ENCODE peak calls at places on chromosome 20, in ten cellular contexts. R is suprapubic skin, O is HCT116, S is K562, E is stomach, U is GM12878, M is endothelial cell of umbilical vein, H is breast epithelium, J is transverse colon, K is HepG2. C is an unnamed sample.

GRCh38 chr20:44457016-44457415 is 18.7 kb upstream of the TTPAL start:
- DNase-seq in S (peak), O (no peak), J (peak), R (no peak), M (no peak), E (no peak), H (no peak), K (no peak), U (no peak), C (no peak)

GRCh38 chr20:33401922-33402369 is 627 bp upstream of the CDK5RAP1 start:
- DNase-seq in R (no peak), S (peak), E (no peak), J (no peak), O (no peak), M (no peak), U (no peak), K (no peak), H (no peak), C (no peak)

GRCh38 chr20:22536956-22537756 is 47.2 kb downstream of the FOXA2 start:
- DNase-seq in E (no peak), O (no peak), M (no peak), R (no peak), J (no peak), S (no peak), K (peak), H (no peak), U (no peak), C (no peak)

GRCh38 chr20:34104059-34104458 is 8.0 kb downstream of the EIF2S2 start:
- DNase-seq in U (no peak), J (no peak), S (no peak), H (no peak), R (no peak), O (no peak), K (no peak), E (no peak), M (no peak), C (no peak)

GRCh38 chr20:12575352-12576095 is 433.2 kb upstream of the SPTLC3 start:
- DNase-seq in K (no peak), E (peak), R (no peak), O (no peak), J (peak), S (no peak), U (no peak), H (no peak), M (no peak), C (no peak)

GRCh38 chr20:1186367-1186991 is 1.7 kb upstream of the TMEM74B start:
- DNase-seq in M (no peak), U (no peak), K (peak), R (no peak), E (no peak), H (no peak), S (no peak), J (no peak), O (no peak), C (no peak)

GRCh38 chr20:24955045-24955444 is 6.0 kb downstream of the CST7 start:
- DNase-seq in O (no peak), M (no peak), H (no peak), E (peak), S (no peak), R (no peak), K (no peak), U (peak), J (no peak), C (no peak)

GRCh38 chr20:23350855-23351838 is 556 bp downstream of the NXT1 start:
- DNase-seq in S (peak), K (peak), H (peak), U (no peak), E (peak), M (peak), J (peak), O (peak), R (no peak), C (peak)

GRCh38 chr20:64035066-64035932 is 683 bp upstream of the C20orf204 start:
- DNase-seq in R (no peak), H (no peak), E (no peak), O (no peak), J (no peak), M (no peak), K (no peak), S (no peak), U (peak), C (peak)

GRCh38 chr20:22723659-22724058 is 139.3 kb upstream of the FOXA2 start:
- DNase-seq in K (no peak), R (no peak), E (no peak), O (no peak), H (no peak), S (no peak), J (no peak), U (no peak), M (no peak), C (no peak)

GRCh38 chr20:48794360-48794759 is 33.4 kb downstream of the PREX1 start:
- DNase-seq in E (no peak), S (no peak), R (no peak), K (no peak), O (no peak), M (no peak), U (no peak), H (no peak), J (no peak), C (no peak)

GRCh38 chr20:4449977-4450715 is 271.6 kb upstream of the PRND start:
- DNase-seq in K (peak), O (peak), R (no peak), S (no peak), H (no peak), M (no peak), J (no peak), E (no peak), U (no peak), C (no peak)

GRCh38 chr20:23039136-23039875 is 4.2 kb downstream of the SSTR4 start:
- DNase-seq in R (no peak), H (no peak), U (no peak), S (no peak), O (no peak), M (no peak), E (no peak), J (no peak), K (no peak), C (no peak)

GRCh38 chr20:3456648-3457047 is 14.2 kb upstream of the ATRN start:
- DNase-seq in J (no peak), E (no peak), R (no peak), M (no peak), K (no peak), H (no peak), O (no peak), U (no peak), S (no peak), C (no peak)

GRCh38 chr20:33757046-33757445 is 25.2 kb downstream of the ZNF341 start:
- DNase-seq in S (no peak), U (no peak), H (no peak), E (no peak), O (no peak), K (no peak), J (no peak), M (no peak), R (no peak), C (no peak)

DNA sequence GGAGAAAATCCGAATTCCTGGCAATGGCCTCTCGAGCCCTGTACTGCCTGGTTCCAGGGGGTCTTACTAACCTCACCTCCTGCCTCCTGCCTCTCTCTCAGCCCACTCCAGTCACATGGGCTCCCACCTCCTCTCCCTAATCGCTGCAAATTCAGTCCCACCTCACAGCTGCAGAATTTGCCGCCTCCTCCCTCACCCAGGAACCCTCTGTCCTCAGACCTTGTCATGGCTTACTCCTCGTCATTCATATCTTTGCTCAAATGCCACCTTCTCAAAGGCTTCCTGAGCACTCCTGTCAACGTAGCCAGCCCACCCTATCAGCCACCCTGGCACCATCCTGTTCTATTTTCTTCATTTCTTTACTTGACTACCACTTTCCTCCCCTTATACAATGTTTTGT is 89.0 kb downstream of the SLC2A10 start:
- DNase-seq in E (no peak), S (no peak), O (no peak), R (no peak), H (no peak), J (no peak), U (no peak), M (no peak), K (no peak), C (no peak)
- TF ChIP-seq POLR2AphosphoS5 in E (no peak), S (no peak), O (no peak), R (no peak), H (no peak), J (no peak), U (no peak), M (no peak), K (no peak), C (no peak)

GRCh38 chr20:47356220-47356525 is 326 bp downstream of the ZMYND8 start:
- DNase-seq in K (no peak), E (no peak), S (no peak), R (no peak), O (no peak), U (no peak), H (no peak), J (no peak), M (no peak), C (no peak)

GRCh38 chr20:47356526-47357295 is at the start of gene ZMYND8:
- DNase-seq in R (peak), E (peak), O (peak), M (peak), H (peak), J (peak), K (peak), U (peak), S (peak), C (peak)

GRCh38 chr20:47358672-47359532 is 2.4 kb upstream of the ZMYND8 start:
- DNase-seq in E (peak), J (peak), R (peak), U (no peak), H (peak), O (peak), M (peak), S (peak), K (peak), C (peak)

GRCh38 chr20:47358052-47358671 is 1.7 kb upstream of the ZMYND8 start:
- DNase-seq in M (no peak), J (no peak), E (no peak), S (no peak), H (no peak), U (no peak), R (no peak), K (peak), O (no peak), C (no peak)

GRCh38 chr20:47357296-47358051 is 975 bp upstream of the ZMYND8 start:
- DNase-seq in E (peak), R (peak), S (peak), M (peak), U (no peak), O (peak), K (peak), J (peak), H (peak), C (peak)
- TF ChIP-seq POLR2A in E (no peak), R (peak), S (peak), M (peak), U (peak), O (peak), K (peak), J (no peak), H (peak), C (no peak)

GRCh38 chr20:38350879-38351775 is 4.8 kb downstream of the LBP start:
- DNase-seq in K (no peak), M (no peak), R (no peak), J (no peak), S (no peak), H (no peak), E (no peak), O (no peak), U (no peak), C (no peak)
- H3K27ac ChIP-seq in K (no peak), M (no peak), R (no peak), J (no peak), S (no peak), H (no peak), E (no peak), O (no peak), U (no peak), C (no peak)

GRCh38 chr20:50270569-50270968 is 79.9 kb downstream of the CEBPB start:
- DNase-seq in J (no peak), U (no peak), E (no peak), R (no peak), H (no peak), S (no peak), K (no peak), O (no peak), M (no peak), C (no peak)
- TF ChIP-seq POLR2AphosphoS5 in J (no peak), U (no peak), E (no peak), R (no peak), H (no peak), S (no peak), K (no peak), O (no peak), M (no peak), C (peak)